ENCODE peak calls at places on chromosomes 1 and 21, in six cellular contexts. C, P, U, D, Q and T are unnamed samples.

GRCh38 chr1:234139966-234140365 is 233.3 kb upstream of the COA6 start:
- DNase-seq in D (no peak), C (peak; percentile 27), Q (peak; percentile 20), U (no peak), P (no peak), T (no peak)

GRCh38 chr21:42509239-42509638 is 4.4 kb upstream of the SLC37A1 start:
- DNase-seq in U (no peak), D (no peak), Q (no peak), P (no peak), C (no peak), T (no peak)

GRCh38 chr1:96041470-96041869 is 680.1 kb upstream of the PTBP2 start:
- DNase-seq in C (no peak), Q (no peak), U (no peak), D (no peak), P (no peak), T (no peak)

GRCh38 chr1:48219803-48220202 is 2.7 kb upstream of the SLC5A9 start:
- DNase-seq in D (no peak), C (no peak), Q (no peak), P (no peak), U (no peak), T (no peak)

GRCh38 chr1:172135076-172135672 is 285.3 kb upstream of the C1orf105 start:
- DNase-seq in Q (no peak), P (no peak), C (peak; percentile 46), U (no peak), D (no peak), T (no peak)

GRCh38 chr21:39022901-39023693 is 160.2 kb downstream of the PSMG1 start:
- DNase-seq in C (peak; percentile 40), Q (no peak), U (no peak), D (no peak), P (no peak), T (no peak)

GRCh38 chr1:44805311-44806024 is 1.7 kb downstream of the DYNLT4 start:
- DNase-seq in U (no peak), Q (no peak), P (no peak), D (no peak), C (no peak), T (no peak)

GRCh38 chr1:53116307-53116810 is 26.1 kb downstream of the SLC1A7 start:
- DNase-seq in U (no peak), C (no peak), Q (no peak), D (no peak), P (no peak), T (no peak)

GRCh38 chr1:31703431-31704260 is at the start of gene COL16A1:
- DNase-seq in Q (peak; percentile 90), P (peak; percentile 35), D (peak; percentile 20), U (no peak), C (peak; percentile 67), T (peak; percentile 88)

GRCh38 chr1:153364181-153364580 is 6.5 kb downstream of the S100A9 start:
- DNase-seq in D (no peak), Q (no peak), C (no peak), U (no peak), P (no peak), T (no peak)

GRCh38 chr1:184965889-184966860 is 8.1 kb downstream of the NIBAN1 start:
- DNase-seq in C (peak; percentile 28), U (no peak), D (no peak), Q (no peak), P (no peak), T (no peak)

GRCh38 chr1:33377013-33377412 is 53.9 kb downstream of the PHC2 start:
- DNase-seq in Q (no peak), C (no peak), U (no peak), P (no peak), D (no peak), T (no peak)

GRCh38 chr21:41932191-41932575 is 21.6 kb downstream of the C2CD2 start:
- DNase-seq in P (no peak), D (no peak), C (peak; percentile 93), U (no peak), Q (peak; percentile 84), T (peak; percentile 85)